ENCODE peak calls at places on chromosomes 6 and 20, in nine cellular contexts. One of them, this sample, is unnamed.

GRCh38 chr6:98932424-98932823 is 15.3 kb downstream of the FBXL4 start:
- DNase-seq in fibroblast of the conjunctiva: no peak
- DNase-seq in GM12891: no peak
- DNase-seq in brain microvascular endothelial cell: no peak
- DNase-seq in RCC 7860: no peak
- DNase-seq in A549: no peak
- DNase-seq in NCI-H1436: no peak
- DNase-seq in renal cortical epithelial cell: no peak
- DNase-seq in iris pigment epithelial cell: no peak
- DNase-seq in this sample: no peak

GRCh38 chr6:165835410-165835851 is 172.4 kb upstream of the PDE10A start:
- DNase-seq in iris pigment epithelial cell: no peak
- DNase-seq in renal cortical epithelial cell: no peak
- DNase-seq in RCC 7860: no peak
- DNase-seq in NCI-H1436: no peak
- DNase-seq in A549: no peak
- DNase-seq in brain microvascular endothelial cell: no peak
- DNase-seq in GM12891: no peak
- DNase-seq in fibroblast of the conjunctiva: no peak
- DNase-seq in this sample: no peak

GRCh38 chr20:63191400-63191799 is 24.5 kb downstream of the YTHDF1 start:
- DNase-seq in iris pigment epithelial cell: no peak
- DNase-seq in NCI-H1436: peak; percentile 78
- DNase-seq in fibroblast of the conjunctiva: no peak
- DNase-seq in brain microvascular endothelial cell: no peak
- DNase-seq in A549: peak; percentile 73
- DNase-seq in RCC 7860: peak; percentile 80
- DNase-seq in GM12891: no peak
- DNase-seq in renal cortical epithelial cell: no peak
- DNase-seq in this sample: no peak

GRCh38 chr20:49297605-49298530 is 20.0 kb upstream of the ZNFX1 start:
- DNase-seq in NCI-H1436: no peak
- DNase-seq in GM12891: no peak
- DNase-seq in iris pigment epithelial cell: no peak
- DNase-seq in A549: no peak
- DNase-seq in RCC 7860: no peak
- DNase-seq in brain microvascular endothelial cell: no peak
- DNase-seq in renal cortical epithelial cell: no peak
- DNase-seq in fibroblast of the conjunctiva: no peak
- DNase-seq in this sample: peak; percentile 44

GRCh38 chr20:15917333-15917732 is 655.9 kb downstream of the KIF16B start:
- DNase-seq in renal cortical epithelial cell: no peak
- DNase-seq in GM12891: no peak
- DNase-seq in brain microvascular endothelial cell: no peak
- DNase-seq in fibroblast of the conjunctiva: no peak
- DNase-seq in RCC 7860: no peak
- DNase-seq in iris pigment epithelial cell: no peak
- DNase-seq in NCI-H1436: no peak
- DNase-seq in A549: no peak
- DNase-seq in this sample: no peak

GRCh38 chr6:89411269-89412070 is 603 bp downstream of the RRAGD start:
- DNase-seq in iris pigment epithelial cell: no peak
- DNase-seq in A549: no peak
- DNase-seq in brain microvascular endothelial cell: no peak
- DNase-seq in NCI-H1436: no peak
- DNase-seq in renal cortical epithelial cell: no peak
- DNase-seq in GM12891: peak; percentile 45
- DNase-seq in fibroblast of the conjunctiva: no peak
- DNase-seq in RCC 7860: no peak
- DNase-seq in this sample: peak; percentile 48

GRCh38 chr6:83741089-83741488 is 32.2 kb upstream of the SNAP91 start:
- DNase-seq in RCC 7860: no peak
- DNase-seq in renal cortical epithelial cell: no peak
- DNase-seq in GM12891: no peak
- DNase-seq in brain microvascular endothelial cell: no peak
- DNase-seq in NCI-H1436: no peak
- DNase-seq in iris pigment epithelial cell: no peak
- DNase-seq in fibroblast of the conjunctiva: no peak
- DNase-seq in A549: no peak
- DNase-seq in this sample: no peak

GRCh38 chr6:84921891-84922290 is 157.5 kb upstream of the TBX18 start:
- DNase-seq in GM12891: no peak
- DNase-seq in NCI-H1436: no peak
- DNase-seq in RCC 7860: no peak
- DNase-seq in fibroblast of the conjunctiva: no peak
- DNase-seq in brain microvascular endothelial cell: no peak
- DNase-seq in A549: peak; percentile 4
- DNase-seq in renal cortical epithelial cell: no peak
- DNase-seq in iris pigment epithelial cell: peak; percentile 3
- DNase-seq in this sample: no peak

GRCh38 chr20:2691127-2691526 is 1.5 kb upstream of the EBF4 start:
- DNase-seq in NCI-H1436: no peak
- DNase-seq in GM12891: no peak
- DNase-seq in fibroblast of the conjunctiva: no peak
- DNase-seq in brain microvascular endothelial cell: no peak
- DNase-seq in iris pigment epithelial cell: no peak
- DNase-seq in renal cortical epithelial cell: no peak
- DNase-seq in A549: no peak
- DNase-seq in RCC 7860: no peak
- DNase-seq in this sample: no peak

GRCh38 chr6:133551847-133552331 is 310.7 kb downstream of the EYA4 start:
- DNase-seq in GM12891: no peak
- DNase-seq in RCC 7860: peak; percentile 8
- DNase-seq in fibroblast of the conjunctiva: peak; percentile 97
- DNase-seq in A549: peak; percentile 74
- DNase-seq in brain microvascular endothelial cell: peak; percentile 98
- DNase-seq in renal cortical epithelial cell: peak; percentile 82
- DNase-seq in NCI-H1436: no peak
- DNase-seq in iris pigment epithelial cell: peak; percentile 100
- DNase-seq in this sample: peak; percentile 73

GRCh38 chr6:109695468-109695867 is 4.4 kb downstream of the FIG4 start:
- DNase-seq in renal cortical epithelial cell: no peak
- DNase-seq in fibroblast of the conjunctiva: no peak
- DNase-seq in brain microvascular endothelial cell: peak; percentile 38
- DNase-seq in A549: peak; percentile 24
- DNase-seq in NCI-H1436: peak; percentile 5
- DNase-seq in iris pigment epithelial cell: peak; percentile 15
- DNase-seq in RCC 7860: no peak
- DNase-seq in GM12891: no peak
- DNase-seq in this sample: no peak

GRCh38 chr6:12012231-12012565 is at the start of gene HIVEP1:
- DNase-seq in A549: no peak
- DNase-seq in renal cortical epithelial cell: no peak
- DNase-seq in GM12891: no peak
- DNase-seq in NCI-H1436: no peak
- DNase-seq in brain microvascular endothelial cell: no peak
- DNase-seq in iris pigment epithelial cell: no peak
- DNase-seq in fibroblast of the conjunctiva: no peak
- DNase-seq in RCC 7860: no peak
- DNase-seq in this sample: no peak

GRCh38 chr20:44832724-44833123 is 22.4 kb upstream of the RIMS4 start:
- DNase-seq in NCI-H1436: peak; percentile 34
- DNase-seq in renal cortical epithelial cell: no peak
- DNase-seq in brain microvascular endothelial cell: peak; percentile 42
- DNase-seq in GM12891: no peak
- DNase-seq in iris pigment epithelial cell: peak; percentile 29
- DNase-seq in fibroblast of the conjunctiva: peak; percentile 24
- DNase-seq in RCC 7860: no peak
- DNase-seq in A549: peak; percentile 51
- DNase-seq in this sample: no peak

GRCh38 chr6:130758818-130759217 is 68.4 kb upstream of the SMLR1 start:
- DNase-seq in iris pigment epithelial cell: no peak
- DNase-seq in A549: no peak
- DNase-seq in GM12891: no peak
- DNase-seq in NCI-H1436: no peak
- DNase-seq in brain microvascular endothelial cell: no peak
- DNase-seq in fibroblast of the conjunctiva: no peak
- DNase-seq in renal cortical epithelial cell: no peak
- DNase-seq in RCC 7860: no peak
- DNase-seq in this sample: no peak

GRCh38 chr6:112910256-112910655 is 563.1 kb downstream of the RFPL4B start:
- DNase-seq in NCI-H1436: no peak
- DNase-seq in A549: no peak
- DNase-seq in iris pigment epithelial cell: peak; percentile 27
- DNase-seq in renal cortical epithelial cell: no peak
- DNase-seq in GM12891: no peak
- DNase-seq in brain microvascular endothelial cell: no peak
- DNase-seq in fibroblast of the conjunctiva: no peak
- DNase-seq in RCC 7860: no peak
- DNase-seq in this sample: no peak

GRCh38 chr20:62736026-62736406 is 27.4 kb downstream of the NTSR1 start:
- DNase-seq in GM12891: no peak
- DNase-seq in fibroblast of the conjunctiva: no peak
- DNase-seq in RCC 7860: no peak
- DNase-seq in iris pigment epithelial cell: no peak
- DNase-seq in brain microvascular endothelial cell: no peak
- DNase-seq in NCI-H1436: no peak
- DNase-seq in A549: no peak
- DNase-seq in renal cortical epithelial cell: no peak
- DNase-seq in this sample: no peak

This sample was measured in lung.